ENCODE peak calls at places on chromosomes 16 and 17, in ten cellular contexts. One of them, this sample, is unnamed.

GRCh38 chr16:69779724-69780123 is 17.6 kb downstream of the WWP2 start:
- DNase-seq in H54: no peak
- DNase-seq in progenitor cell of endocrine pancreas: no peak
- DNase-seq in occipital lobe: no peak
- DNase-seq in D341Med: no peak
- DNase-seq in hepatic stellate cell: no peak
- DNase-seq in MV-4-11: no peak
- DNase-seq in NCI-H510A treated with DMSO at 0.1 percent for 48 hours: no peak
- DNase-seq in stimulated activated naive CD4-positive, alpha-beta T cell: no peak
- DNase-seq in NCI-H1092 treated with DMSO at 0.1 percent for 48 hours: no peak
- DNase-seq in this sample: no peak

GRCh38 chr17:78118801-78119241 is 9.7 kb downstream of the TMC6 start:
- DNase-seq in H54: no peak
- DNase-seq in progenitor cell of endocrine pancreas: no peak
- DNase-seq in occipital lobe: no peak
- DNase-seq in D341Med: no peak
- DNase-seq in hepatic stellate cell: no peak
- DNase-seq in MV-4-11: no peak
- DNase-seq in NCI-H510A treated with DMSO at 0.1 percent for 48 hours: no peak
- DNase-seq in stimulated activated naive CD4-positive, alpha-beta T cell: no peak
- DNase-seq in NCI-H1092 treated with DMSO at 0.1 percent for 48 hours: no peak
- DNase-seq in this sample: no peak

GRCh38 chr17:55699178-55699865 is 23.3 kb downstream of the TMEM100 start:
- DNase-seq in H54: no peak
- DNase-seq in progenitor cell of endocrine pancreas: no peak
- DNase-seq in occipital lobe: no peak
- DNase-seq in D341Med: no peak
- DNase-seq in hepatic stellate cell: no peak
- DNase-seq in MV-4-11: no peak
- DNase-seq in NCI-H510A treated with DMSO at 0.1 percent for 48 hours: peak; percentile 38
- DNase-seq in stimulated activated naive CD4-positive, alpha-beta T cell: no peak
- DNase-seq in NCI-H1092 treated with DMSO at 0.1 percent for 48 hours: peak; percentile 11
- DNase-seq in this sample: no peak

GRCh38 chr17:35726609-35727460 is 4.6 kb upstream of the RASL10B start:
- DNase-seq in H54: peak; percentile 80
- DNase-seq in progenitor cell of endocrine pancreas: no peak
- DNase-seq in occipital lobe: no peak
- DNase-seq in D341Med: no peak
- DNase-seq in hepatic stellate cell: peak; percentile 85
- DNase-seq in MV-4-11: no peak
- DNase-seq in NCI-H510A treated with DMSO at 0.1 percent for 48 hours: peak; percentile 15
- DNase-seq in stimulated activated naive CD4-positive, alpha-beta T cell: no peak
- DNase-seq in NCI-H1092 treated with DMSO at 0.1 percent for 48 hours: no peak
- DNase-seq in this sample: no peak

GRCh38 chr16:27374794-27375499 is 27.0 kb upstream of the IL21R start:
- DNase-seq in H54: peak; percentile 64
- DNase-seq in progenitor cell of endocrine pancreas: peak; percentile 34
- DNase-seq in occipital lobe: no peak
- DNase-seq in D341Med: peak; percentile 80
- DNase-seq in hepatic stellate cell: peak; percentile 83
- DNase-seq in MV-4-11: peak; percentile 96
- DNase-seq in NCI-H510A treated with DMSO at 0.1 percent for 48 hours: peak; percentile 50
- DNase-seq in stimulated activated naive CD4-positive, alpha-beta T cell: peak; percentile 14
- DNase-seq in NCI-H1092 treated with DMSO at 0.1 percent for 48 hours: peak; percentile 55
- DNase-seq in this sample: no peak

GRCh38 chr16:79089735-79090284 is 510.7 kb downstream of the MAF start:
- DNase-seq in H54: no peak
- DNase-seq in progenitor cell of endocrine pancreas: no peak
- DNase-seq in occipital lobe: no peak
- DNase-seq in D341Med: no peak
- DNase-seq in hepatic stellate cell: no peak
- DNase-seq in MV-4-11: peak; percentile 97
- DNase-seq in NCI-H510A treated with DMSO at 0.1 percent for 48 hours: no peak
- DNase-seq in stimulated activated naive CD4-positive, alpha-beta T cell: peak; percentile 43
- DNase-seq in NCI-H1092 treated with DMSO at 0.1 percent for 48 hours: no peak
- DNase-seq in this sample: no peak

GRCh38 chr16:88982286-88983084 is 5.5 kb upstream of the CBFA2T3 start:
- DNase-seq in H54: no peak
- DNase-seq in progenitor cell of endocrine pancreas: no peak
- DNase-seq in occipital lobe: no peak
- DNase-seq in D341Med: no peak
- DNase-seq in hepatic stellate cell: no peak
- DNase-seq in MV-4-11: no peak
- DNase-seq in NCI-H510A treated with DMSO at 0.1 percent for 48 hours: no peak
- DNase-seq in stimulated activated naive CD4-positive, alpha-beta T cell: no peak
- DNase-seq in NCI-H1092 treated with DMSO at 0.1 percent for 48 hours: no peak
- DNase-seq in this sample: no peak

GRCh38 chr16:1793578-1794220 is at the start of gene IGFALS:
- DNase-seq in H54: no peak
- DNase-seq in progenitor cell of endocrine pancreas: peak; percentile 9
- DNase-seq in occipital lobe: no peak
- DNase-seq in D341Med: no peak
- DNase-seq in hepatic stellate cell: no peak
- DNase-seq in MV-4-11: no peak
- DNase-seq in NCI-H510A treated with DMSO at 0.1 percent for 48 hours: no peak
- DNase-seq in stimulated activated naive CD4-positive, alpha-beta T cell: no peak
- DNase-seq in NCI-H1092 treated with DMSO at 0.1 percent for 48 hours: no peak
- DNase-seq in this sample: peak; percentile 23

GRCh38 chr17:55289978-55290377 is 25.2 kb downstream of the HLF start:
- DNase-seq in H54: no peak
- DNase-seq in progenitor cell of endocrine pancreas: no peak
- DNase-seq in occipital lobe: no peak
- DNase-seq in D341Med: no peak
- DNase-seq in hepatic stellate cell: no peak
- DNase-seq in MV-4-11: no peak
- DNase-seq in NCI-H510A treated with DMSO at 0.1 percent for 48 hours: no peak
- DNase-seq in stimulated activated naive CD4-positive, alpha-beta T cell: no peak
- DNase-seq in NCI-H1092 treated with DMSO at 0.1 percent for 48 hours: no peak
- DNase-seq in this sample: no peak

GRCh38 chr16:66662445-66663194 is 33.9 kb downstream of the CMTM4 start:
- DNase-seq in H54: peak; percentile 14
- DNase-seq in progenitor cell of endocrine pancreas: no peak
- DNase-seq in occipital lobe: no peak
- DNase-seq in D341Med: no peak
- DNase-seq in hepatic stellate cell: peak; percentile 41
- DNase-seq in MV-4-11: peak; percentile 23
- DNase-seq in NCI-H510A treated with DMSO at 0.1 percent for 48 hours: peak; percentile 12
- DNase-seq in stimulated activated naive CD4-positive, alpha-beta T cell: no peak
- DNase-seq in NCI-H1092 treated with DMSO at 0.1 percent for 48 hours: peak; percentile 1
- DNase-seq in this sample: no peak

GRCh38 chr16:4309833-4310266 is 6.0 kb upstream of the GLIS2 start:
- DNase-seq in H54: peak; percentile 93
- DNase-seq in progenitor cell of endocrine pancreas: peak; percentile 70
- DNase-seq in occipital lobe: no peak
- DNase-seq in D341Med: peak; percentile 66
- DNase-seq in hepatic stellate cell: peak; percentile 48
- DNase-seq in MV-4-11: peak; percentile 42
- DNase-seq in NCI-H510A treated with DMSO at 0.1 percent for 48 hours: peak; percentile 34
- DNase-seq in stimulated activated naive CD4-positive, alpha-beta T cell: peak; percentile 48
- DNase-seq in NCI-H1092 treated with DMSO at 0.1 percent for 48 hours: peak; percentile 44
- DNase-seq in this sample: no peak

GRCh38 chr16:189604-190186 is 9.4 kb downstream of the HBQ1 start:
- DNase-seq in H54: no peak
- DNase-seq in progenitor cell of endocrine pancreas: no peak
- DNase-seq in occipital lobe: no peak
- DNase-seq in D341Med: no peak
- DNase-seq in hepatic stellate cell: no peak
- DNase-seq in MV-4-11: no peak
- DNase-seq in NCI-H510A treated with DMSO at 0.1 percent for 48 hours: no peak
- DNase-seq in stimulated activated naive CD4-positive, alpha-beta T cell: no peak
- DNase-seq in NCI-H1092 treated with DMSO at 0.1 percent for 48 hours: no peak
- DNase-seq in this sample: no peak

GRCh38 chr17:17560167-17560566 is 31.3 kb downstream of the PEMT start:
- DNase-seq in H54: no peak
- DNase-seq in progenitor cell of endocrine pancreas: no peak
- DNase-seq in occipital lobe: no peak
- DNase-seq in D341Med: no peak
- DNase-seq in hepatic stellate cell: no peak
- DNase-seq in MV-4-11: no peak
- DNase-seq in NCI-H510A treated with DMSO at 0.1 percent for 48 hours: no peak
- DNase-seq in stimulated activated naive CD4-positive, alpha-beta T cell: no peak
- DNase-seq in NCI-H1092 treated with DMSO at 0.1 percent for 48 hours: no peak
- DNase-seq in this sample: no peak

GRCh38 chr17:18129041-18129502 is 20.5 kb downstream of the MYO15A start:
- DNase-seq in H54: peak; percentile 100
- DNase-seq in progenitor cell of endocrine pancreas: no peak
- DNase-seq in occipital lobe: peak; percentile 49
- DNase-seq in D341Med: no peak
- DNase-seq in hepatic stellate cell: peak; percentile 59
- DNase-seq in MV-4-11: no peak
- DNase-seq in NCI-H510A treated with DMSO at 0.1 percent for 48 hours: peak; percentile 46
- DNase-seq in stimulated activated naive CD4-positive, alpha-beta T cell: no peak
- DNase-seq in NCI-H1092 treated with DMSO at 0.1 percent for 48 hours: no peak
- DNase-seq in this sample: no peak

GRCh38 chr16:14202697-14203096 is 131.6 kb downstream of the MRTFB start:
- DNase-seq in H54: no peak
- DNase-seq in progenitor cell of endocrine pancreas: no peak
- DNase-seq in occipital lobe: no peak
- DNase-seq in D341Med: no peak
- DNase-seq in hepatic stellate cell: no peak
- DNase-seq in MV-4-11: no peak
- DNase-seq in NCI-H510A treated with DMSO at 0.1 percent for 48 hours: peak; percentile 93
- DNase-seq in stimulated activated naive CD4-positive, alpha-beta T cell: no peak
- DNase-seq in NCI-H1092 treated with DMSO at 0.1 percent for 48 hours: peak; percentile 86
- DNase-seq in this sample: no peak